ENCODE peak calls at places on chromosomes 13 and 19, in nine cellular contexts. K is retina, Z is iris pigment epithelial cell, L is T-helper 2 cell, P is KBM-7, I is LHCN-M2, V is anterior cingulate cortex, W is NCI-H345, J is iPS DF 6.9. C is an unnamed sample.
A peak's percentile ranks its signal among the peaks of the same experiment; 100 is the strongest.

GRCh38 chr13:30745917-30746686 is 10.8 kb downstream of the ALOX5AP start:
- DNase-seq in K (no peak), Z (no peak), L (no peak), P (no peak), I (peak; percentile 88), V (no peak), W (no peak), J (no peak), C (no peak)

GRCh38 chr19:632228-633067 is 889 bp downstream of the POLRMT start:
- DNase-seq in K (no peak), Z (peak; percentile 69), L (peak; percentile 32), P (peak; percentile 58), I (peak; percentile 32), V (no peak), W (no peak), J (no peak), C (no peak)

GRCh38 chr19:41910992-41911888 is 17.0 kb downstream of the ERFL start:
- DNase-seq in K (no peak), Z (no peak), L (no peak), P (no peak), I (no peak), V (no peak), W (no peak), J (no peak), C (no peak)

GRCh38 chr19:1387684-1388636 is 4.3 kb downstream of the NDUFS7 start:
- DNase-seq in K (no peak), Z (no peak), L (no peak), P (no peak), I (no peak), V (no peak), W (no peak), J (no peak), C (no peak)

GRCh38 chr19:1472227-1473055 is 6.6 kb downstream of the C19orf25 start:
- DNase-seq in K (peak; percentile 53), Z (no peak), L (no peak), P (no peak), I (no peak), V (no peak), W (no peak), J (no peak), C (no peak)

GRCh38 chr19:41876847-41877489 is at the start of gene CD79A:
- DNase-seq in K (no peak), Z (no peak), L (no peak), P (no peak), I (no peak), V (no peak), W (no peak), J (no peak), C (no peak)

GRCh38 chr13:29503041-29503837 is 92.2 kb downstream of the SLC7A1 start:
- DNase-seq in K (no peak), Z (peak; percentile 19), L (no peak), P (no peak), I (peak; percentile 65), V (no peak), W (no peak), J (peak; percentile 18), C (peak; percentile 27)

GRCh38 chr13:113544896-113545295 is 39.7 kb upstream of the TFDP1 start:
- DNase-seq in K (no peak), Z (no peak), L (no peak), P (no peak), I (no peak), V (no peak), W (no peak), J (no peak), C (no peak)

GRCh38 chr19:33471111-33471996 is 50.2 kb downstream of the PEPD start:
- DNase-seq in K (no peak), Z (no peak), L (no peak), P (no peak), I (no peak), V (no peak), W (no peak), J (no peak), C (no peak)

GRCh38 chr19:34232566-34233481 is 21.5 kb upstream of the GARRE1 start:
- DNase-seq in K (no peak), Z (peak; percentile 94), L (no peak), P (peak; percentile 28), I (peak; percentile 89), V (no peak), W (no peak), J (no peak), C (no peak)

GRCh38 chr19:34461375-34462100 is 20.0 kb upstream of the WTIP start:
- DNase-seq in K (no peak), Z (no peak), L (no peak), P (no peak), I (peak; percentile 24), V (no peak), W (no peak), J (no peak), C (no peak)

GRCh38 chr19:32677657-32678056 is 2.0 kb downstream of the RGS9BP start:
- DNase-seq in K (peak; percentile 50), Z (peak; percentile 97), L (no peak), P (no peak), I (peak; percentile 44), V (no peak), W (no peak), J (no peak), C (no peak)

GRCh38 chr13:62747152-62747551 is 1331.5 kb upstream of the PCDH20 start:
- DNase-seq in K (no peak), Z (no peak), L (no peak), P (no peak), I (no peak), V (no peak), W (no peak), J (no peak), C (no peak)

GRCh38 chr13:99303863-99304521 is 3.2 kb downstream of the GPR183 start:
- DNase-seq in K (no peak), Z (no peak), L (peak; percentile 48), P (no peak), I (no peak), V (no peak), W (no peak), J (no peak), C (no peak)

GRCh38 chr19:13031917-13032623 is 36.8 kb downstream of the NFIX start:
- DNase-seq in K (peak; percentile 49), Z (no peak), L (no peak), P (no peak), I (peak; percentile 55), V (peak; percentile 65), W (peak; percentile 43), J (no peak), C (peak; percentile 70)

GRCh38 chr13:39527961-39528720 is 74.9 kb downstream of the LHFPL6 start:
- DNase-seq in K (no peak), Z (peak; percentile 96), L (no peak), P (no peak), I (peak; percentile 97), V (peak; percentile 3), W (no peak), J (no peak), C (no peak)

GRCh38 chr19:5152767-5153532 is 184.0 kb downstream of the KDM4B start:
- DNase-seq in K (no peak), Z (no peak), L (no peak), P (no peak), I (no peak), V (no peak), W (no peak), J (no peak), C (no peak)

GRCh38 chr13:46655727-46656180 is 102.8 kb downstream of the LRCH1 start:
- DNase-seq in K (no peak), Z (no peak), L (no peak), P (no peak), I (no peak), V (no peak), W (no peak), J (no peak), C (no peak)

GRCh38 chr19:43780706-43781525 is at the start of gene KCNN4:
- DNase-seq in K (no peak), Z (peak; percentile 74), L (peak; percentile 59), P (peak; percentile 55), I (peak; percentile 67), V (no peak), W (no peak), J (no peak), C (no peak)

GRCh38 chr19:8612807-8613171 is 2.3 kb upstream of the ADAMTS10 start:
- DNase-seq in K (no peak), Z (no peak), L (no peak), P (no peak), I (no peak), V (no peak), W (no peak), J (no peak), C (no peak)

GRCh38 chr13:66972659-66973058 is 257.5 kb downstream of the PCDH9 start:
- DNase-seq in K (no peak), Z (peak; percentile 49), L (no peak), P (no peak), I (no peak), V (no peak), W (no peak), J (no peak), C (no peak)

GRCh38 chr13:87669379-87669978 is 1.7 kb upstream of the SLITRK5 start:
- DNase-seq in K (no peak), Z (peak; percentile 34), L (no peak), P (peak; percentile 59), I (peak; percentile 35), V (no peak), W (peak; percentile 54), J (no peak), C (peak; percentile 76)

GRCh38 chr19:6516018-6516658 is 14.0 kb upstream of the TUBB4A start:
- DNase-seq in K (peak; percentile 93), Z (peak; percentile 94), L (peak; percentile 35), P (peak; percentile 99), I (peak; percentile 81), V (peak; percentile 86), W (peak; percentile 84), J (peak; percentile 88), C (peak; percentile 68)